ENCODE peak calls at places on chromosome 4, in five cellular contexts. Y, I, N, U and A are unnamed samples.

GRCh38 chr4:71147261-71147660 is 153.8 kb downstream of the DCK start:
- DNase-seq in Y (no peak), I (no peak), N (no peak), U (no peak), A (no peak)

GRCh38 chr4:52713456-52713937 is 37.7 kb downstream of the ERVMER34-1 start:
- DNase-seq in Y (no peak), I (no peak), N (no peak), U (no peak), A (no peak)

GRCh38 chr4:95095352-95095974 is 337.7 kb downstream of the BMPR1B start:
- DNase-seq in Y (no peak), I (no peak), N (peak; percentile 44), U (peak; percentile 14), A (peak; percentile 16)

GRCh38 chr4:244471-244870 is 60.8 kb downstream of the ZNF732 start:
- DNase-seq in Y (peak; percentile 18), I (peak; percentile 47), N (peak; percentile 83), U (peak; percentile 1), A (peak; percentile 60)

GRCh38 chr4:33088713-33089112 is 2368.5 kb downstream of the PCDH7 start:
- DNase-seq in Y (no peak), I (no peak), N (no peak), U (no peak), A (no peak)

GRCh38 chr4:15130441-15130840 is 128.2 kb downstream of the CPEB2 start:
- DNase-seq in Y (peak; percentile 16), I (no peak), N (no peak), U (no peak), A (no peak)

GRCh38 chr4:113052379-113052951 is 3.0 kb downstream of the ANK2 start:
- DNase-seq in Y (no peak), I (no peak), N (peak; percentile 40), U (no peak), A (no peak)

GRCh38 chr4:65538571-65538970 is 131.7 kb downstream of the EPHA5 start:
- DNase-seq in Y (no peak), I (no peak), N (no peak), U (no peak), A (no peak)

GRCh38 chr4:1170805-1171305 is 1.5 kb downstream of the SPON2 start:
- DNase-seq in Y (no peak), I (no peak), N (no peak), U (no peak), A (no peak)

GRCh38 chr4:107213880-107214279 is 177.8 kb upstream of the DKK2 start:
- DNase-seq in Y (no peak), I (no peak), N (no peak), U (no peak), A (no peak)